ENCODE peak calls at places on chromosomes 7 and 10, in eight cellular contexts. One of them, this sample, is unnamed.

GRCh38 chr7:80053098-80053497 is 81.5 kb upstream of the GNAI1 start:
- DNase-seq in DND-41: no peak
- DNase-seq in heart right ventricle: no peak
- DNase-seq in type B pancreatic cell: no peak
- DNase-seq in fibroblast of the aortic adventitia: no peak
- DNase-seq in fibroblast of pulmonary artery: no peak
- DNase-seq in kidney epithelial cell: no peak
- DNase-seq in transverse colon: no peak
- DNase-seq in this sample: no peak

GRCh38 chr7:19023477-19023876 is 94.0 kb downstream of the TWIST1 start:
- DNase-seq in transverse colon: no peak
- DNase-seq in DND-41: no peak
- DNase-seq in heart right ventricle: no peak
- DNase-seq in fibroblast of the aortic adventitia: no peak
- DNase-seq in fibroblast of pulmonary artery: no peak
- DNase-seq in type B pancreatic cell: no peak
- DNase-seq in kidney epithelial cell: no peak
- DNase-seq in this sample: no peak

GRCh38 chr10:930415-931325 is 835 bp downstream of the LARP4B start:
- DNase-seq in kidney epithelial cell: no peak
- DNase-seq in DND-41: peak
- DNase-seq in type B pancreatic cell: no peak
- DNase-seq in fibroblast of the aortic adventitia: peak
- DNase-seq in transverse colon: peak
- DNase-seq in heart right ventricle: no peak
- DNase-seq in fibroblast of pulmonary artery: peak
- DNase-seq in this sample: peak

GRCh38 chr7:33591481-33591880 is 313.9 kb upstream of the BMPER start:
- DNase-seq in heart right ventricle: no peak
- DNase-seq in kidney epithelial cell: no peak
- DNase-seq in DND-41: no peak
- DNase-seq in fibroblast of the aortic adventitia: no peak
- DNase-seq in type B pancreatic cell: no peak
- DNase-seq in transverse colon: no peak
- DNase-seq in fibroblast of pulmonary artery: peak
- DNase-seq in this sample: no peak

GRCh38 chr7:11341285-11341944 is 367.7 kb downstream of the PHF14 start:
- DNase-seq in kidney epithelial cell: no peak
- DNase-seq in type B pancreatic cell: no peak
- DNase-seq in fibroblast of pulmonary artery: peak
- DNase-seq in DND-41: no peak
- DNase-seq in fibroblast of the aortic adventitia: peak
- DNase-seq in heart right ventricle: no peak
- DNase-seq in transverse colon: no peak
- DNase-seq in this sample: peak

GRCh38 chr10:89224697-89225443 is 17.8 kb upstream of the CH25H start:
- DNase-seq in type B pancreatic cell: no peak
- DNase-seq in kidney epithelial cell: no peak
- DNase-seq in fibroblast of pulmonary artery: peak
- DNase-seq in heart right ventricle: peak
- DNase-seq in DND-41: no peak
- DNase-seq in transverse colon: no peak
- DNase-seq in fibroblast of the aortic adventitia: peak
- DNase-seq in this sample: no peak

GRCh38 chr10:62582804-62583208 is 208.6 kb downstream of the ZNF365 start:
- DNase-seq in DND-41: no peak
- DNase-seq in heart right ventricle: peak
- DNase-seq in fibroblast of pulmonary artery: peak
- DNase-seq in transverse colon: peak
- DNase-seq in kidney epithelial cell: no peak
- DNase-seq in fibroblast of the aortic adventitia: peak
- DNase-seq in type B pancreatic cell: no peak
- DNase-seq in this sample: peak

GRCh38 chr7:99563650-99564049 is 5.2 kb downstream of the ZNF655 start:
- DNase-seq in heart right ventricle: no peak
- DNase-seq in DND-41: no peak
- DNase-seq in kidney epithelial cell: peak
- DNase-seq in transverse colon: no peak
- DNase-seq in type B pancreatic cell: no peak
- DNase-seq in fibroblast of pulmonary artery: peak
- DNase-seq in fibroblast of the aortic adventitia: peak
- DNase-seq in this sample: no peak

GRCh38 chr10:12406764-12407400 is 57.5 kb downstream of the CAMK1D start:
- DNase-seq in kidney epithelial cell: no peak
- DNase-seq in DND-41: no peak
- DNase-seq in type B pancreatic cell: no peak
- DNase-seq in heart right ventricle: no peak
- DNase-seq in fibroblast of pulmonary artery: no peak
- DNase-seq in transverse colon: no peak
- DNase-seq in fibroblast of the aortic adventitia: no peak
- DNase-seq in this sample: peak

GRCh38 chr7:1355568-1356340 is 103.5 kb downstream of the MICALL2 start:
- DNase-seq in heart right ventricle: no peak
- DNase-seq in fibroblast of pulmonary artery: no peak
- DNase-seq in fibroblast of the aortic adventitia: no peak
- DNase-seq in transverse colon: peak
- DNase-seq in DND-41: no peak
- DNase-seq in kidney epithelial cell: no peak
- DNase-seq in type B pancreatic cell: no peak
- DNase-seq in this sample: peak

GRCh38 chr7:2247141-2247985 is 5.3 kb downstream of the NUDT1 start:
- DNase-seq in kidney epithelial cell: no peak
- DNase-seq in transverse colon: no peak
- DNase-seq in heart right ventricle: no peak
- DNase-seq in fibroblast of the aortic adventitia: peak
- DNase-seq in type B pancreatic cell: no peak
- DNase-seq in DND-41: no peak
- DNase-seq in fibroblast of pulmonary artery: no peak
- DNase-seq in this sample: no peak

GRCh38 chr10:127279334-127279774 is 83.0 kb upstream of the INSYN2A start:
- DNase-seq in type B pancreatic cell: no peak
- DNase-seq in DND-41: no peak
- DNase-seq in heart right ventricle: no peak
- DNase-seq in transverse colon: no peak
- DNase-seq in fibroblast of pulmonary artery: no peak
- DNase-seq in kidney epithelial cell: no peak
- DNase-seq in fibroblast of the aortic adventitia: no peak
- DNase-seq in this sample: no peak

GRCh38 chr10:31838065-31838464 is 90.6 kb downstream of the ARHGAP12 start:
- DNase-seq in type B pancreatic cell: no peak
- DNase-seq in fibroblast of pulmonary artery: no peak
- DNase-seq in heart right ventricle: no peak
- DNase-seq in kidney epithelial cell: no peak
- DNase-seq in DND-41: no peak
- DNase-seq in fibroblast of the aortic adventitia: no peak
- DNase-seq in transverse colon: no peak
- DNase-seq in this sample: no peak

GRCh38 chr10:110487411-110488123 is 10.1 kb upstream of the DUSP5 start:
- DNase-seq in kidney epithelial cell: no peak
- DNase-seq in DND-41: no peak
- DNase-seq in fibroblast of pulmonary artery: no peak
- DNase-seq in fibroblast of the aortic adventitia: no peak
- DNase-seq in transverse colon: no peak
- DNase-seq in type B pancreatic cell: no peak
- DNase-seq in heart right ventricle: no peak
- DNase-seq in this sample: no peak

GRCh38 chr10:11846542-11846941 is 23.4 kb downstream of the PROSER2 start:
- DNase-seq in kidney epithelial cell: no peak
- DNase-seq in DND-41: no peak
- DNase-seq in fibroblast of the aortic adventitia: no peak
- DNase-seq in fibroblast of pulmonary artery: no peak
- DNase-seq in type B pancreatic cell: no peak
- DNase-seq in heart right ventricle: no peak
- DNase-seq in transverse colon: no peak
- DNase-seq in this sample: no peak

GRCh38 chr10:80894339-80894791 is 356.7 kb downstream of the SH2D4B start:
- DNase-seq in heart right ventricle: no peak
- DNase-seq in kidney epithelial cell: no peak
- DNase-seq in transverse colon: no peak
- DNase-seq in fibroblast of the aortic adventitia: no peak
- DNase-seq in type B pancreatic cell: no peak
- DNase-seq in DND-41: no peak
- DNase-seq in fibroblast of pulmonary artery: no peak
- DNase-seq in this sample: no peak

GRCh38 chr7:76268376-76268775 is 34.1 kb upstream of the HSPB1 start:
- DNase-seq in DND-41: no peak
- DNase-seq in heart right ventricle: no peak
- DNase-seq in transverse colon: no peak
- DNase-seq in kidney epithelial cell: no peak
- DNase-seq in fibroblast of the aortic adventitia: no peak
- DNase-seq in type B pancreatic cell: no peak
- DNase-seq in fibroblast of pulmonary artery: no peak
- DNase-seq in this sample: no peak

GRCh38 chr7:101435461-101436225 is 73.0 kb downstream of the COL26A1 start:
- DNase-seq in transverse colon: no peak
- DNase-seq in kidney epithelial cell: no peak
- DNase-seq in fibroblast of pulmonary artery: no peak
- DNase-seq in fibroblast of the aortic adventitia: no peak
- DNase-seq in DND-41: no peak
- DNase-seq in type B pancreatic cell: no peak
- DNase-seq in heart right ventricle: no peak
- DNase-seq in this sample: no peak

GRCh38 chr7:5758753-5759330 is 22.6 kb downstream of the RNF216 start:
- DNase-seq in fibroblast of the aortic adventitia: no peak
- DNase-seq in transverse colon: no peak
- DNase-seq in type B pancreatic cell: no peak
- DNase-seq in fibroblast of pulmonary artery: no peak
- DNase-seq in heart right ventricle: no peak
- DNase-seq in DND-41: no peak
- DNase-seq in kidney epithelial cell: no peak
- DNase-seq in this sample: no peak

GRCh38 chr10:30671011-30671616 is 41.6 kb upstream of the LYZL2 start:
- DNase-seq in fibroblast of pulmonary artery: peak
- DNase-seq in type B pancreatic cell: peak
- DNase-seq in fibroblast of the aortic adventitia: peak
- DNase-seq in heart right ventricle: peak
- DNase-seq in transverse colon: peak
- DNase-seq in DND-41: peak
- DNase-seq in kidney epithelial cell: peak
- DNase-seq in this sample: peak

GRCh38 chr7:5557920-5558401 is 134.3 kb upstream of the TNRC18 start:
- DNase-seq in DND-41: no peak
- DNase-seq in heart right ventricle: peak
- DNase-seq in fibroblast of pulmonary artery: no peak
- DNase-seq in kidney epithelial cell: no peak
- DNase-seq in transverse colon: peak
- DNase-seq in fibroblast of the aortic adventitia: peak
- DNase-seq in type B pancreatic cell: no peak
- DNase-seq in this sample: peak

GRCh38 chr10:7084255-7085005 is 326.4 kb downstream of the SFMBT2 start:
- DNase-seq in fibroblast of pulmonary artery: no peak
- DNase-seq in transverse colon: no peak
- DNase-seq in kidney epithelial cell: no peak
- DNase-seq in type B pancreatic cell: no peak
- DNase-seq in fibroblast of the aortic adventitia: no peak
- DNase-seq in DND-41: no peak
- DNase-seq in heart right ventricle: no peak
- DNase-seq in this sample: no peak

GRCh38 chr10:96587255-96588059 is 645 bp upstream of the TM9SF3 start:
- DNase-seq in fibroblast of pulmonary artery: peak
- DNase-seq in heart right ventricle: peak
- DNase-seq in type B pancreatic cell: no peak
- DNase-seq in kidney epithelial cell: no peak
- DNase-seq in fibroblast of the aortic adventitia: peak
- DNase-seq in DND-41: no peak
- DNase-seq in transverse colon: peak
- DNase-seq in this sample: peak
- TF ChIP-seq CTCF in fibroblast of pulmonary artery: no peak
- TF ChIP-seq CTCF in heart right ventricle: no peak
- TF ChIP-seq CTCF in type B pancreatic cell: peak
- TF ChIP-seq CTCF in kidney epithelial cell: no peak
- TF ChIP-seq CTCF in fibroblast of the aortic adventitia: no peak
- TF ChIP-seq CTCF in DND-41: no peak
- TF ChIP-seq CTCF in transverse colon: no peak
- TF ChIP-seq CTCF in this sample: no peak

GRCh38 chr7:44965441-44965903 is 13.3 kb downstream of the MYO1G start:
- DNase-seq in heart right ventricle: no peak
- DNase-seq in DND-41: no peak
- DNase-seq in transverse colon: no peak
- DNase-seq in fibroblast of the aortic adventitia: no peak
- DNase-seq in kidney epithelial cell: no peak
- DNase-seq in fibroblast of pulmonary artery: no peak
- DNase-seq in type B pancreatic cell: no peak
- DNase-seq in this sample: no peak
- TF ChIP-seq CTCF in heart right ventricle: no peak
- TF ChIP-seq CTCF in DND-41: no peak
- TF ChIP-seq CTCF in transverse colon: no peak
- TF ChIP-seq CTCF in fibroblast of the aortic adventitia: no peak
- TF ChIP-seq CTCF in kidney epithelial cell: no peak
- TF ChIP-seq CTCF in fibroblast of pulmonary artery: no peak
- TF ChIP-seq CTCF in type B pancreatic cell: no peak
- TF ChIP-seq CTCF in this sample: no peak

DNA sequence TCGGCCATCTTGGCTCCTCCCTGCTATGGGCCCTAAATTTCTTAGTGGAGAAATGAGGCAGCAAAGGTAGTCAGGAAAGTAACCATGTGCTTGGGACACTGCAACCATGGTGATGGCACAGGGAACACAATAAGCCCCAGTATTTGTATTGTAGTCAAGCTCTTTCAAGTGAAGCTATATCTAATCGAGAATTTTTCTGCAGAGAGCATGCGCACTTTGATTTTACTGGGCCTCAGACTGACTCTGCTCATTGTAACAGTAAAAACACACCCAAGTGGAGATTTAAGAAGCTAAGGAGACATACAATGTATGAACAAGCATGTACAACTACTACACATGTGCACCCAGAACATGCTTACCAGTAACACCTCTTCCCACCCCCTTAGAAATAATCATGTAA is 67.3 kb upstream of the TMEM229A start:
- DNase-seq in type B pancreatic cell: no peak
- DNase-seq in transverse colon: no peak
- DNase-seq in DND-41: no peak
- DNase-seq in fibroblast of the aortic adventitia: no peak
- DNase-seq in heart right ventricle: no peak
- DNase-seq in fibroblast of pulmonary artery: no peak
- DNase-seq in kidney epithelial cell: no peak
- DNase-seq in this sample: no peak
- TF ChIP-seq CTCF in type B pancreatic cell: no peak
- TF ChIP-seq CTCF in transverse colon: no peak
- TF ChIP-seq CTCF in DND-41: no peak
- TF ChIP-seq CTCF in fibroblast of the aortic adventitia: no peak
- TF ChIP-seq CTCF in heart right ventricle: no peak
- TF ChIP-seq CTCF in fibroblast of pulmonary artery: no peak
- TF ChIP-seq CTCF in kidney epithelial cell: no peak
- TF ChIP-seq CTCF in this sample: no peak

GRCh38 chr7:22586806-22587180 is 86.8 kb upstream of the STEAP1B start:
- DNase-seq in fibroblast of pulmonary artery: peak
- DNase-seq in fibroblast of the aortic adventitia: peak
- DNase-seq in DND-41: no peak
- DNase-seq in heart right ventricle: no peak
- DNase-seq in transverse colon: no peak
- DNase-seq in kidney epithelial cell: no peak
- DNase-seq in type B pancreatic cell: no peak
- DNase-seq in this sample: no peak
- TF ChIP-seq CTCF in fibroblast of pulmonary artery: peak
- TF ChIP-seq CTCF in fibroblast of the aortic adventitia: peak
- TF ChIP-seq CTCF in DND-41: no peak
- TF ChIP-seq CTCF in heart right ventricle: no peak
- TF ChIP-seq CTCF in transverse colon: no peak
- TF ChIP-seq CTCF in kidney epithelial cell: peak
- TF ChIP-seq CTCF in type B pancreatic cell: peak
- TF ChIP-seq CTCF in this sample: no peak

GRCh38 chr10:55668326-55668922 is 692.6 kb downstream of the ZWINT start:
- DNase-seq in transverse colon: no peak
- DNase-seq in DND-41: no peak
- DNase-seq in kidney epithelial cell: no peak
- DNase-seq in type B pancreatic cell: no peak
- DNase-seq in fibroblast of pulmonary artery: no peak
- DNase-seq in heart right ventricle: no peak
- DNase-seq in fibroblast of the aortic adventitia: no peak
- DNase-seq in this sample: no peak
- TF ChIP-seq CTCF in transverse colon: peak
- TF ChIP-seq CTCF in DND-41: no peak
- TF ChIP-seq CTCF in kidney epithelial cell: peak
- TF ChIP-seq CTCF in type B pancreatic cell: peak
- TF ChIP-seq CTCF in fibroblast of pulmonary artery: no peak
- TF ChIP-seq CTCF in heart right ventricle: no peak
- TF ChIP-seq CTCF in fibroblast of the aortic adventitia: no peak
- TF ChIP-seq CTCF in this sample: peak